ENCODE peak calls at places on chromosome 14, in seven cellular contexts. M, B, W, E, D, F and K are unnamed samples.

GRCh38 chr14:77314043-77314442 is 6.6 kb downstream of the POMT2 start:
- DNase-seq in M (no peak), B (no peak), W (no peak), E (peak), D (peak), F (peak), K (peak)

GRCh38 chr14:36315159-36315853 is 5.1 kb downstream of the MBIP start:
- DNase-seq in M (no peak), B (no peak), W (no peak), E (no peak), D (no peak), F (no peak), K (no peak)

GRCh38 chr14:33996450-33996849 is 45.6 kb upstream of the EGLN3 start:
- DNase-seq in M (no peak), B (no peak), W (no peak), E (no peak), D (no peak), F (no peak), K (no peak)

GRCh38 chr14:22518073-22518472 is 71.0 kb downstream of the DAD1 start:
- DNase-seq in M (no peak), B (no peak), W (no peak), E (no peak), D (no peak), F (no peak), K (no peak)

GRCh38 chr14:36974985-36975384 is 197.4 kb downstream of the SLC25A21 start:
- DNase-seq in M (no peak), B (no peak), W (no peak), E (no peak), D (no peak), F (no peak), K (no peak)

GRCh38 chr14:96349286-96350075 is 13.7 kb downstream of the ATG2B start:
- DNase-seq in M (no peak), B (no peak), W (no peak), E (no peak), D (no peak), F (peak), K (no peak)

GRCh38 chr14:81199084-81199483 is 21.7 kb downstream of the GTF2A1 start:
- DNase-seq in M (no peak), B (no peak), W (no peak), E (no peak), D (no peak), F (no peak), K (no peak)

GRCh38 chr14:102203382-102203781 is 63.7 kb downstream of the WDR20 start:
- DNase-seq in M (no peak), B (no peak), W (no peak), E (no peak), D (no peak), F (no peak), K (no peak)

GRCh38 chr14:72609205-72609916 is 284.5 kb downstream of the DPF3 start:
- DNase-seq in M (no peak), B (no peak), W (no peak), E (no peak), D (no peak), F (no peak), K (no peak)

GRCh38 chr14:52268191-52269061 is 928 bp downstream of the PTGDR start:
- DNase-seq in M (no peak), B (peak), W (no peak), E (peak), D (peak), F (no peak), K (no peak)

GRCh38 chr14:96053600-96054381 is 14.6 kb downstream of the C14orf132 start:
- DNase-seq in M (peak), B (no peak), W (no peak), E (peak), D (peak), F (peak), K (peak)

GRCh38 chr14:24052656-24053547 is 1.1 kb downstream of the CARMIL3 start:
- DNase-seq in M (no peak), B (peak), W (no peak), E (no peak), D (no peak), F (no peak), K (no peak)

GRCh38 chr14:77947372-77947771 is 147.5 kb downstream of the ADCK1 start:
- DNase-seq in M (no peak), B (no peak), W (no peak), E (no peak), D (no peak), F (no peak), K (no peak)

GRCh38 chr14:102362084-102362483 is 606 bp downstream of the CINP start:
- DNase-seq in M (no peak), B (peak), W (no peak), E (peak), D (peak), F (peak), K (no peak)

GRCh38 chr14:23883684-23884540 is 69.7 kb upstream of the DHRS4 start:
- DNase-seq in M (no peak), B (no peak), W (no peak), E (no peak), D (no peak), F (no peak), K (no peak)

GRCh38 chr14:94041551-94042346 is 15.6 kb downstream of the OTUB2 start:
- DNase-seq in M (no peak), B (no peak), W (no peak), E (peak), D (peak), F (peak), K (no peak)

GRCh38 chr14:101453225-101453624 is 108.1 kb upstream of the DIO3 start:
- DNase-seq in M (no peak), B (no peak), W (no peak), E (no peak), D (no peak), F (no peak), K (no peak)